ENCODE peak calls at places on chromosomes 5 and 9, in eight cellular contexts. B is non-pigmented ciliary epithelial cell; S is germinal center; C is stimulated activated CD8-positive, alpha-beta memory T cell treated with anti-CD3 and anti-CD28 coated beads, Interleukin-7, amount 100 ng/mL, for 1 hour; D is activated T-cell treated with anti-CD3 and anti-CD28 coated beads for 1 hour; I is hepatic stellate cell; G is EH; X is Panc1. Z is an unnamed sample.
A peak's percentile ranks its signal among the peaks of the same experiment; 100 is the strongest.

GRCh38 chr9:6829027-6829426 is 71.3 kb downstream of the KDM4C start:
- DNase-seq in B (no peak), S (no peak), C (no peak), D (no peak), I (peak; percentile 14), G (peak; percentile 18), X (no peak), Z (no peak)

GRCh38 chr9:26951794-26952193 is 4.4 kb upstream of the IFT74 start:
- DNase-seq in B (no peak), S (no peak), C (no peak), D (no peak), I (no peak), G (peak; percentile 15), X (no peak), Z (no peak)

GRCh38 chr9:38083858-38084555 is 15.0 kb upstream of the SHB start:
- DNase-seq in B (no peak), S (no peak), C (no peak), D (no peak), I (no peak), G (peak; percentile 33), X (no peak), Z (no peak)

GRCh38 chr9:115944166-115944948 is 209.2 kb upstream of the PAPPA start:
- DNase-seq in B (peak; percentile 99), S (no peak), C (no peak), D (no peak), I (peak; percentile 42), G (peak; percentile 100), X (no peak), Z (peak; percentile 33)

GRCh38 chr5:158429564-158429963 is 570.6 kb upstream of the CLINT1 start:
- DNase-seq in B (no peak), S (no peak), C (no peak), D (no peak), I (no peak), G (no peak), X (no peak), Z (no peak)

GRCh38 chr9:4760122-4760521 is 19.1 kb upstream of the AK3 start:
- DNase-seq in B (no peak), S (no peak), C (no peak), D (no peak), I (no peak), G (no peak), X (no peak), Z (no peak)

GRCh38 chr5:34707451-34708107 is 51.5 kb downstream of the RAI14 start:
- DNase-seq in B (no peak), S (no peak), C (no peak), D (no peak), I (no peak), G (peak; percentile 69), X (no peak), Z (no peak)

GRCh38 chr5:169652057-169652456 is 15.0 kb downstream of the DOCK2 start:
- DNase-seq in B (no peak), S (no peak), C (no peak), D (no peak), I (no peak), G (no peak), X (no peak), Z (no peak)

GRCh38 chr9:137243626-137244485 is 2.8 kb downstream of the TUBB4B start:
- DNase-seq in B (no peak), S (no peak), C (no peak), D (no peak), I (no peak), G (peak; percentile 23), X (no peak), Z (no peak)

Z was measured in mesothelial cell of epicardium.